ENCODE peak calls at places on chromosomes 5 and 9, in four cellular contexts. H is HepG2, Q is K562, M is H1. I is an unnamed sample.

GRCh38 chr9:95757026-95757425 is 118.5 kb upstream of the ERCC6L2 start:
- DNase-seq in Q (no peak), H (no peak), M (no peak), I (no peak)

GRCh38 chr5:116509483-116510244 is 65.0 kb downstream of the SEMA6A start:
- DNase-seq in Q (no peak), H (no peak), M (no peak), I (no peak)

GRCh38 chr9:109277451-109277850 is 43.4 kb downstream of the EPB41L4B start:
- DNase-seq in M (no peak), Q (no peak), H (peak; percentile 33), I (no peak)

GRCh38 chr5:101429241-101429640 is 526.2 kb upstream of the ST8SIA4 start:
- DNase-seq in H (no peak), Q (no peak), M (no peak), I (no peak)

GRCh38 chr5:1548702-1549523 is 25.2 kb upstream of the LPCAT1 start:
- DNase-seq in H (no peak), M (peak; percentile 36), Q (peak; percentile 9), I (no peak)

GRCh38 chr9:29349050-29349449 is 1775.8 kb upstream of the C9orf72 start:
- DNase-seq in Q (no peak), H (no peak), M (no peak), I (no peak)

GRCh38 chr5:108588323-108588722 is 159.4 kb upstream of the FER start:
- DNase-seq in Q (no peak), H (no peak), M (no peak), I (no peak)

GRCh38 chr9:85662558-85662957 is 79.2 kb downstream of the AGTPBP1 start:
- DNase-seq in M (no peak), Q (no peak), H (no peak), I (no peak)

GRCh38 chr5:93008502-93009167 is 572.4 kb downstream of the NR2F1-AS1 start:
- DNase-seq in H (no peak), M (no peak), Q (no peak), I (no peak)

GRCh38 chr5:77390795-77391194 is 101.3 kb downstream of the WDR41 start:
- DNase-seq in Q (no peak), M (no peak), H (peak; percentile 27), I (no peak)

GRCh38 chr5:38369692-38370091 is 111.3 kb downstream of the EGFLAM start:
- DNase-seq in M (no peak), Q (no peak), H (no peak), I (no peak)

GRCh38 chr5:11903121-11903613 is 1.1 kb downstream of the CTNND2 start:
- DNase-seq in Q (no peak), H (no peak), M (no peak), I (no peak)

GRCh38 chr9:93648836-93649235 is 72.5 kb downstream of the PHF2 start:
- DNase-seq in Q (no peak), M (no peak), H (no peak), I (no peak)

GRCh38 chr9:124659099-124659659 is 111.9 kb downstream of the NR6A1 start:
- DNase-seq in Q (peak; percentile 83), H (peak; percentile 93), M (no peak), I (peak; percentile 81)
- TF ChIP-seq CBX5 in Q (no peak), H (peak; percentile 32), M (no peak), I (peak; percentile 53)

DNA sequence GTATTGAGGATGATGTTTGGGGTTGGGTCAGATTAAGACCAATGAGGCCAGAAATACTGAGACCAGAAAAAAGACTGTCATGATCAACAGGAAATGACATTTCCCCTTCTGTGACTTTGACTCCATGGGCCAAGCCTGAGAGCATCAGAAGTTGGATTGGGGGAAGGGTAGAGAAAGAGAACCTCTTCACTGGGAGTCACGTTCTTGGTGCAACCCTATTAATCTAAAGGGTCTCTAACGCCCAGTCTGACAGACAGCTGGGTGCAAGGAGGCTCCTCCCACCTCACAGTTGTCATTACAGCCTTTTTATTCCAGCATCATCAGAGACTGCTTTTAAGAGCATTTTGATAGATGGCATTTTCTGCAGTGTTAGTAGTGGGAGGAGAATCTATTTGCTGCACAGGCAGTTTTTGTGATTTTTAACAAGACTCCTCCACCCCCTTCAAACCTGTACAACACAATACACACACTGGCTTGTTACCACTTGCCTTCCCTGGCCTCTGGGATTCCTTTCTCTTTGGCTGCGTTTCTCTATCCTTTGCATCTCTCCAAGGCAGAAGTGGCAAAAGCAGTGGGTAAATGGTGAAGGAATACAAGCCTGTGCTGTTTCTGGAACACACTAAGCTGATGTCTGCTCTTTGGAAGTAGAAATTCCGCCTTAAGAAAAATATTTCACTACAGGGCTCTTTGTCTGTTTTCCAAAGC is 310.4 kb upstream of the ZNF608 start:
- DNase-seq in Q (no peak), M (no peak), H (no peak), I (no peak)
- H3K9ac ChIP-seq in Q (no peak overlapping the region), M (no peak overlapping the region), H (no peak overlapping the region), I (no peak overlapping the region)

GRCh38 chr5:33726422-33727165 is 165.2 kb downstream of the ADAMTS12 start:
- DNase-seq in H (no peak), Q (no peak), M (no peak), I (no peak)
- TF ChIP-seq GABPA in H (no peak), Q (no peak), M (no peak), I (no peak)

DNA sequence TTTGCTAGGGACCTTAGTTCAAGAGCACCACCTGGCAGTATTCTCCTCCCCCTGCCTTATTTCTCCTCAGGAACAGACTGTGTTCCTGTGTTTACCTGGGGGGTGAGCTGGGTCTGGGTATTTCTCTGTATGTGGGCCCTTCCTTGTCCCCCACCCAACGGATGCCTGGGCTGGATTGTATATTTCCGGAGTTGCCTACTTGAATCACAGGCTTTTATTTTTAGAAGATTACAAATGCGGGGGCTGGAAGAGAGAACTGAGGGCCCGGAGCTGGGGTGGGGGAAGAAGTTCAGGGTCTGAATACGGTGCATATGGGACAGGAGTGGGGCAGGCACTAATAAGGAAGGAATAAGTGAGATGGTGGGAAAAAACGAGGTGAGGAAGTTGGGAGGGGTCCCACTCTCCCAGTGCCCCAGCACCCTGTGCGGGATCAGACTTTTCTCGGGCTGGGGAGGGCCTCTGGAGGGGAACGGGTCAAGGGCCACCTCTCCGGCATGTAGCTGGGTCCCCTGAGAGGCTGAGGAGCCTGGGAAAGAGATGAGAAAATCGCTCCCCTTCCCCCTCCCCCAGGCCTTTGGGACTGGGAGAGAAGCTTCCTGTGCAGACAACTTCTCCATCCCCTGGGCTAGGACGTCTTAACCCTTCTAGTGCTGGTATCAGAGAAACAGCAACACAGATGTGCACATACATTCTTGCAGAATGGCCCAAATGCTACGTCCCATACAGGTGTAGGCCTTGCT is 42.1 kb downstream of the PCDH1 start:
- DNase-seq in Q (no peak), M (no peak), H (no peak), I (no peak)
- TF ChIP-seq CBX5 in Q (no peak), M (no peak), H (no peak), I (no peak)

DNA sequence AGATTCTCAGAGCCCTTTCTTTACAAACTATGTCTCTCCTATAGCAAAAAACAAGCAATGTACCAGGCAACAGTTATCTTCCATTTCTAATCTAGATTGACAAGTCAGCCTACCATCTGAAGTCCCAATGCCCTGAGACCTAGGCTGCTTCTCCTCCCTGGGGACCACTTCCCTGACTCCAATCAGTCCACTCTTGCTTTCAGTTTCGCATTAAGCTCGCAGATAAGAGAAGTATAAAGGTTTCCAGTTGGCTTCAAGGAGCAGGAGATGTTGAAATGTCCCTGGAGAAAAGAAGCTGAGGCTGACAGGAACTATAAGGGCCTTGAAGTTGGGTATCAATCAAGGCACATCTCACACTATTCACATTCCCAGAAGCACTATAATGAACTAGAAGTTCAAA is 32.3 kb downstream of the ERP44 start:
- DNase-seq in M (no peak), Q (no peak), H (no peak), I (peak; percentile 25)
- H3K9ac ChIP-seq in M (no peak overlapping the region), Q (no peak overlapping the region), H (no peak overlapping the region), I (peak overlapping the region; percentile 34)

GRCh38 chr5:68368686-68369359 is 153.3 kb downstream of the PIK3R1 start:
- DNase-seq in H (no peak), Q (no peak), M (no peak), I (no peak)
- TF ChIP-seq GABPA in H (no peak), Q (no peak), M (no peak), I (no peak)

GRCh38 chr9:89311346-89312153 is 555 bp downstream of the CKS2 start:
- DNase-seq in H (no peak), M (no peak), Q (peak; percentile 66), I (no peak)
- TF ChIP-seq CBX5 in H (no peak), M (no peak), Q (no peak), I (no peak)

DNA sequence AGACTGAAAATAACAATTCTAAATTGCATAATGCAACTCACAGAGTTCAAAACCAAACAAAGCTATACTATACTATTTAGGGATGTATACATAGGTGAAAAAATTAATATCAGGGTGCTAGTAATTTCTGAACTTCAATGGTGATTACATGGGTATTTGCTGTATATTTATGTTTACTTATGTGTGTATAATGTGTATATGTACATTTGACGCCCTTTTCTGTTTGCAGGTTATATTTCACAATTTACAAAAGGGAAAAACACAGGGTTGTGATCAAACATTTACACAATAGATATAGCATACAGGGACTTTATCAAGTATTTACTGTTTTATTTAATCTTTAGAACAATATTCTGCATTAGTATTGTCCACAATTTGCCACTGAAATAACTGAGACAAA is 184.0 kb downstream of the DENND1A start:
- DNase-seq in Q (no peak), M (no peak), H (no peak), I (no peak)
- H3K9ac ChIP-seq in Q (no peak overlapping the region), M (no peak overlapping the region), H (no peak overlapping the region), I (no peak overlapping the region)